ENCODE peak calls at places on chromosome 22, in seven cellular contexts. One of them, this sample, is unnamed.

GRCh38 chr22:35379146-35379993 is 1.5 kb upstream of the HMOX1 start:
- DNase-seq in brain microvascular endothelial cell: no peak
- DNase-seq in fibroblast of lung: no peak
- DNase-seq in heart left ventricle: no peak
- DNase-seq in neural progenitor cell: no peak
- DNase-seq in lower lobe of right lung: no peak
- DNase-seq in mammary epithelial cell: no peak
- DNase-seq in this sample: no peak

GRCh38 chr22:24391836-24392217 is 35.6 kb upstream of the ADORA2A start:
- DNase-seq in heart left ventricle: no peak
- DNase-seq in mammary epithelial cell: no peak
- DNase-seq in neural progenitor cell: no peak
- DNase-seq in lower lobe of right lung: no peak
- DNase-seq in brain microvascular endothelial cell: peak; percentile 72
- DNase-seq in fibroblast of lung: no peak
- DNase-seq in this sample: peak; percentile 64

GRCh38 chr22:27207907-27208306 is 550.5 kb downstream of the MIAT start:
- DNase-seq in heart left ventricle: no peak
- DNase-seq in neural progenitor cell: no peak
- DNase-seq in fibroblast of lung: no peak
- DNase-seq in brain microvascular endothelial cell: peak; percentile 82
- DNase-seq in lower lobe of right lung: no peak
- DNase-seq in mammary epithelial cell: peak; percentile 43
- DNase-seq in this sample: peak; percentile 58

GRCh38 chr22:42648368-42649260 is 578 bp downstream of the CYB5R3 start:
- DNase-seq in lower lobe of right lung: peak; percentile 80
- DNase-seq in fibroblast of lung: peak; percentile 38
- DNase-seq in brain microvascular endothelial cell: no peak
- DNase-seq in heart left ventricle: no peak
- DNase-seq in neural progenitor cell: no peak
- DNase-seq in mammary epithelial cell: peak; percentile 51
- DNase-seq in this sample: no peak

GRCh38 chr22:17369553-17370035 is 334 bp downstream of the CECR2 start:
- DNase-seq in brain microvascular endothelial cell: no peak
- DNase-seq in mammary epithelial cell: no peak
- DNase-seq in neural progenitor cell: peak; percentile 88
- DNase-seq in lower lobe of right lung: peak; percentile 68
- DNase-seq in fibroblast of lung: peak; percentile 48
- DNase-seq in heart left ventricle: peak; percentile 42
- DNase-seq in this sample: no peak

GRCh38 chr22:49133541-49133940 is 694.1 kb downstream of the BRD1 start:
- DNase-seq in brain microvascular endothelial cell: no peak
- DNase-seq in fibroblast of lung: no peak
- DNase-seq in lower lobe of right lung: no peak
- DNase-seq in neural progenitor cell: no peak
- DNase-seq in heart left ventricle: no peak
- DNase-seq in mammary epithelial cell: no peak
- DNase-seq in this sample: no peak

GRCh38 chr22:49040754-49041467 is 786.8 kb downstream of the BRD1 start:
- DNase-seq in heart left ventricle: no peak
- DNase-seq in mammary epithelial cell: no peak
- DNase-seq in brain microvascular endothelial cell: no peak
- DNase-seq in lower lobe of right lung: no peak
- DNase-seq in neural progenitor cell: no peak
- DNase-seq in fibroblast of lung: no peak
- DNase-seq in this sample: no peak

GRCh38 chr22:43183496-43184263 is 3.3 kb downstream of the TTLL12 start:
- DNase-seq in lower lobe of right lung: no peak
- DNase-seq in heart left ventricle: no peak
- DNase-seq in mammary epithelial cell: peak; percentile 21
- DNase-seq in brain microvascular endothelial cell: peak; percentile 28
- DNase-seq in neural progenitor cell: no peak
- DNase-seq in fibroblast of lung: peak; percentile 34
- DNase-seq in this sample: peak; percentile 12

GRCh38 chr22:43707650-43708049 is 104.5 kb downstream of the EFCAB6 start:
- DNase-seq in fibroblast of lung: no peak
- DNase-seq in heart left ventricle: no peak
- DNase-seq in neural progenitor cell: no peak
- DNase-seq in brain microvascular endothelial cell: no peak
- DNase-seq in lower lobe of right lung: no peak
- DNase-seq in mammary epithelial cell: peak; percentile 35
- DNase-seq in this sample: peak; percentile 4

GRCh38 chr22:48742556-48743343 is 1084.9 kb downstream of the BRD1 start:
- DNase-seq in neural progenitor cell: no peak
- DNase-seq in mammary epithelial cell: no peak
- DNase-seq in lower lobe of right lung: no peak
- DNase-seq in brain microvascular endothelial cell: no peak
- DNase-seq in heart left ventricle: no peak
- DNase-seq in fibroblast of lung: no peak
- DNase-seq in this sample: no peak

GRCh38 chr22:19120829-19121630 is 1.2 kb downstream of the DGCR2 start:
- DNase-seq in fibroblast of lung: no peak
- DNase-seq in neural progenitor cell: peak; percentile 46
- DNase-seq in brain microvascular endothelial cell: peak; percentile 28
- DNase-seq in heart left ventricle: no peak
- DNase-seq in lower lobe of right lung: peak; percentile 76
- DNase-seq in mammary epithelial cell: peak; percentile 75
- DNase-seq in this sample: peak; percentile 63

GRCh38 chr22:30444632-30445437 is 19.3 kb downstream of the MTFP1 start:
- DNase-seq in mammary epithelial cell: peak; percentile 34
- DNase-seq in fibroblast of lung: peak; percentile 59
- DNase-seq in lower lobe of right lung: no peak
- DNase-seq in heart left ventricle: no peak
- DNase-seq in neural progenitor cell: peak; percentile 82
- DNase-seq in brain microvascular endothelial cell: peak; percentile 67
- DNase-seq in this sample: no peak
- H3K27ac ChIP-seq in mammary epithelial cell: no peak overlapping the region
- H3K27ac ChIP-seq in fibroblast of lung: no peak overlapping the region
- H3K27ac ChIP-seq in lower lobe of right lung: no peak overlapping the region
- H3K27ac ChIP-seq in heart left ventricle: no peak overlapping the region
- H3K27ac ChIP-seq in neural progenitor cell: no peak overlapping the region
- H3K27ac ChIP-seq in brain microvascular endothelial cell: no peak overlapping the region
- H3K27ac ChIP-seq in this sample: no peak overlapping the region

GRCh38 chr22:26064048-26064447 is 105.2 kb upstream of the SEZ6L start:
- DNase-seq in heart left ventricle: no peak
- DNase-seq in lower lobe of right lung: no peak
- DNase-seq in neural progenitor cell: no peak
- DNase-seq in mammary epithelial cell: no peak
- DNase-seq in fibroblast of lung: no peak
- DNase-seq in brain microvascular endothelial cell: no peak
- DNase-seq in this sample: no peak

GRCh38 chr22:26065847-26066246 is 103.4 kb upstream of the SEZ6L start:
- DNase-seq in neural progenitor cell: no peak
- DNase-seq in heart left ventricle: no peak
- DNase-seq in mammary epithelial cell: peak; percentile 7
- DNase-seq in brain microvascular endothelial cell: no peak
- DNase-seq in lower lobe of right lung: no peak
- DNase-seq in fibroblast of lung: no peak
- DNase-seq in this sample: peak; percentile 33

GRCh38 chr22:26068571-26068970 is 100.7 kb upstream of the SEZ6L start:
- DNase-seq in mammary epithelial cell: peak; percentile 2
- DNase-seq in heart left ventricle: no peak
- DNase-seq in fibroblast of lung: no peak
- DNase-seq in neural progenitor cell: no peak
- DNase-seq in brain microvascular endothelial cell: no peak
- DNase-seq in lower lobe of right lung: no peak
- DNase-seq in this sample: no peak

GRCh38 chr22:26066534-26066933 is 102.7 kb upstream of the SEZ6L start:
- DNase-seq in lower lobe of right lung: no peak
- DNase-seq in neural progenitor cell: peak; percentile 97
- DNase-seq in brain microvascular endothelial cell: no peak
- DNase-seq in mammary epithelial cell: no peak
- DNase-seq in heart left ventricle: no peak
- DNase-seq in fibroblast of lung: no peak
- DNase-seq in this sample: no peak
- TF ChIP-seq CTCF in lower lobe of right lung: no peak
- TF ChIP-seq CTCF in neural progenitor cell: peak; percentile 42
- TF ChIP-seq CTCF in brain microvascular endothelial cell: no peak
- TF ChIP-seq CTCF in mammary epithelial cell: no peak
- TF ChIP-seq CTCF in heart left ventricle: no peak
- TF ChIP-seq CTCF in fibroblast of lung: no peak
- TF ChIP-seq CTCF in this sample: no peak

GRCh38 chr22:22733881-22734373 is 89.5 kb downstream of the GGTLC2 start:
- DNase-seq in lower lobe of right lung: no peak
- DNase-seq in fibroblast of lung: no peak
- DNase-seq in mammary epithelial cell: no peak
- DNase-seq in heart left ventricle: no peak
- DNase-seq in brain microvascular endothelial cell: no peak
- DNase-seq in neural progenitor cell: no peak
- DNase-seq in this sample: no peak
- H3K27ac ChIP-seq in lower lobe of right lung: no peak overlapping the region
- H3K27ac ChIP-seq in fibroblast of lung: no peak overlapping the region
- H3K27ac ChIP-seq in mammary epithelial cell: no peak overlapping the region
- H3K27ac ChIP-seq in heart left ventricle: no peak overlapping the region
- H3K27ac ChIP-seq in brain microvascular endothelial cell: no peak overlapping the region
- H3K27ac ChIP-seq in neural progenitor cell: no peak overlapping the region
- H3K27ac ChIP-seq in this sample: no peak overlapping the region

GRCh38 chr22:50485221-50486131 is 1.2 kb upstream of the MIOX start:
- DNase-seq in mammary epithelial cell: no peak
- DNase-seq in heart left ventricle: peak; percentile 13
- DNase-seq in lower lobe of right lung: peak; percentile 67
- DNase-seq in brain microvascular endothelial cell: no peak
- DNase-seq in neural progenitor cell: no peak
- DNase-seq in fibroblast of lung: no peak
- DNase-seq in this sample: no peak
- TF ChIP-seq CTCF in mammary epithelial cell: no peak
- TF ChIP-seq CTCF in heart left ventricle: no peak
- TF ChIP-seq CTCF in lower lobe of right lung: no peak
- TF ChIP-seq CTCF in brain microvascular endothelial cell: no peak
- TF ChIP-seq CTCF in neural progenitor cell: no peak
- TF ChIP-seq CTCF in fibroblast of lung: no peak
- TF ChIP-seq CTCF in this sample: no peak

GRCh38 chr22:36914383-36914752 is 940 bp downstream of the CSF2RB start:
- DNase-seq in mammary epithelial cell: no peak
- DNase-seq in heart left ventricle: no peak
- DNase-seq in brain microvascular endothelial cell: no peak
- DNase-seq in fibroblast of lung: no peak
- DNase-seq in neural progenitor cell: no peak
- DNase-seq in lower lobe of right lung: no peak
- DNase-seq in this sample: no peak

GRCh38 chr22:36911887-36912661 is 1.4 kb upstream of the CSF2RB start:
- DNase-seq in neural progenitor cell: no peak
- DNase-seq in heart left ventricle: no peak
- DNase-seq in lower lobe of right lung: no peak
- DNase-seq in fibroblast of lung: no peak
- DNase-seq in mammary epithelial cell: no peak
- DNase-seq in brain microvascular endothelial cell: no peak
- DNase-seq in this sample: peak; percentile 6

GRCh38 chr22:36912694-36913430 is 566 bp upstream of the CSF2RB start:
- DNase-seq in lower lobe of right lung: no peak
- DNase-seq in neural progenitor cell: no peak
- DNase-seq in brain microvascular endothelial cell: no peak
- DNase-seq in fibroblast of lung: no peak
- DNase-seq in heart left ventricle: no peak
- DNase-seq in mammary epithelial cell: no peak
- DNase-seq in this sample: no peak

GRCh38 chr22:36916034-36916433 is 2.6 kb downstream of the CSF2RB start:
- DNase-seq in fibroblast of lung: no peak
- DNase-seq in heart left ventricle: no peak
- DNase-seq in brain microvascular endothelial cell: no peak
- DNase-seq in lower lobe of right lung: no peak
- DNase-seq in mammary epithelial cell: no peak
- DNase-seq in neural progenitor cell: no peak
- DNase-seq in this sample: no peak

DNA sequence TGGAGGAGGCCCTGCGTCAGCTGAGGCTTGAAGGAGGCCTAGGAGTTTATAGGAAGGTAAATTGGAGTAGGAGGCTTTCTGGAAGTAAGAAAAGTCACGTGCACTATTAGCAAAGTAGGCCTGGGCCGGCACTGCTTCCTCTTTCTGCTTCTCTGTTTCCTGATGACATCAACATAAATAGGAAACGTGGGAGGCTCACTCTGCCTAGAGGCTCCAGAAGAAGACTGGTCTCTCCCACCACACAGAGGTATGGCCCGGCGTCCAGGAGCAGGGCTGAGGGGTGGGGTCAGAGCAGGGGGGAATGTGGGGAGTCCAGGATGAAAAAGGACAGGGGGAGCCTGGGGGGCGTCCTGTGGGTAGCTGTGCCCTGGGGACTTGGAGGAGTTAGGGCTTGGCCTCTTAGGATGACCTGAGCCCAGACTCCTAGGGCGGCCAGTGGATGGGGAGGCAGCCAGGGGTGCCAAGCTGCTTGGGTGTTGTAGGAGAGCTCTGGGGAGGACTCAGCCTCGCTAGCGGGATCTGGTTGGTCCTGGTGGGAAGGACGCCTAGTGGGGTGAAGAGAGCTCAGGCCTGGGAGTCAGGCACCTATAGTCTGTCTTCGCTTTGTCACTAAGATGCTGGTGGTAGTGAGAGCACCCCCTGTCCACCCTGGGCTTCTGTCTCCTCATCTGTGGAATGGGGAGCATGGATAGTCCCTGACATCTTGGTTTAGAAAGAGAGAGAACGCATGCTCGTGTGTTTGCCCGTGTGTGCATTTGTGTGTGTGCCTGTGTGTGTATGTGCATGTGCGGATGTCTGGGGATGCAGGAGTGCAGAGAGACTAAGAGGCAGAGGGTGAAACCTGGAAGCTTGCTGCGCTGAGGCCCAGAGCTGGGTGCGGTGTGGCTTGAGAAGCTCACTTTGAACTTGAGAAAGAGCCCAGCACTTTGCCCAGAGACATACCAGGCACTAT is at the start of gene CSF2RB:
- DNase-seq in mammary epithelial cell: no peak
- DNase-seq in heart left ventricle: peak; percentile 48
- DNase-seq in lower lobe of right lung: peak; percentile 86
- DNase-seq in fibroblast of lung: no peak
- DNase-seq in brain microvascular endothelial cell: no peak
- DNase-seq in neural progenitor cell: no peak
- DNase-seq in this sample: no peak
- H3K27ac ChIP-seq in mammary epithelial cell: no peak within 1 kb of the TSS
- H3K27ac ChIP-seq in heart left ventricle: no peak within 1 kb of the TSS
- H3K27ac ChIP-seq in lower lobe of right lung: peak within 1 kb of the TSS; percentile 77
- H3K27ac ChIP-seq in fibroblast of lung: no peak within 1 kb of the TSS
- H3K27ac ChIP-seq in brain microvascular endothelial cell: no peak within 1 kb of the TSS
- H3K27ac ChIP-seq in neural progenitor cell: no peak within 1 kb of the TSS
- H3K27ac ChIP-seq in this sample: no peak within 1 kb of the TSS